ENCODE peak calls at places on chromosomes 6 and 20, in four cellular contexts. S is K562, B is GM12878, P is HepG2. M is an unnamed sample.

GRCh38 chr20:50187403-50188051 is 3.1 kb upstream of the CEBPB start:
- DNase-seq in S (peak), B (no peak), P (peak), M (no peak)

GRCh38 chr6:34284563-34285545 is 36.0 kb upstream of the SMIM29 start:
- DNase-seq in S (peak), B (no peak), P (no peak), M (no peak)

GRCh38 chr6:130467146-130467545 is 101.3 kb downstream of the TMEM200A start:
- DNase-seq in S (no peak), B (no peak), P (no peak), M (no peak)

GRCh38 chr6:126094411-126094810 is 108.1 kb downstream of the TRMT11 start:
- DNase-seq in S (no peak), B (no peak), P (no peak), M (no peak)

GRCh38 chr6:75345413-75345812 is 60.8 kb upstream of the TMEM30A start:
- DNase-seq in S (no peak), B (no peak), P (no peak), M (no peak)

GRCh38 chr20:62481441-62482135 is 5.8 kb upstream of the GATA5 start:
- DNase-seq in S (no peak), B (no peak), P (no peak), M (no peak)

GRCh38 chr6:22036267-22036666 is 260.6 kb downstream of the PRL start:
- DNase-seq in S (no peak), B (peak), P (peak), M (peak)

GRCh38 chr6:68718379-68719073 is 83.4 kb downstream of the ADGRB3 start:
- DNase-seq in S (no peak), B (no peak), P (no peak), M (no peak)

GRCh38 chr6:3447005-3447404 is 9.8 kb downstream of the SLC22A23 start:
- DNase-seq in S (no peak), B (no peak), P (no peak), M (no peak)

GRCh38 chr6:130858054-130858453 is 30.8 kb downstream of the SMLR1 start:
- DNase-seq in S (no peak), B (no peak), P (no peak), M (no peak)

GRCh38 chr20:21555470-21556120 is 41.7 kb upstream of the NKX2-2 start:
- DNase-seq in S (no peak), B (no peak), P (no peak), M (no peak)

GRCh38 chr6:43773050-43773956 is 3.3 kb downstream of the VEGFA start:
- DNase-seq in S (peak), B (no peak), P (peak), M (peak)

GRCh38 chr20:63980317-63980805 is 571 bp upstream of the PRPF6 start:
- DNase-seq in S (no peak), B (no peak), P (peak), M (no peak)

GRCh38 chr6:155195903-155196302 is 67.9 kb upstream of the CLDN20 start:
- DNase-seq in S (no peak), B (no peak), P (no peak), M (peak)

GRCh38 chr20:36030143-36030542 is 61.8 kb downstream of the CNBD2 start:
- DNase-seq in S (no peak), B (no peak), P (no peak), M (no peak)

GRCh38 chr6:55108469-55109130 is 65.7 kb upstream of the HCRTR2 start:
- DNase-seq in S (no peak), B (no peak), P (no peak), M (peak)

GRCh38 chr20:49853640-49854039 is 41.0 kb downstream of the SLC9A8 start:
- DNase-seq in S (no peak), B (no peak), P (no peak), M (peak)

GRCh38 chr6:56708810-56709597 is 66.3 kb upstream of the DST start:
- DNase-seq in S (peak), B (no peak), P (peak), M (no peak)

GRCh38 chr6:71134929-71135642 is 153.5 kb upstream of the OGFRL1 start:
- DNase-seq in S (no peak), B (no peak), P (peak), M (no peak)

GRCh38 chr6:36032245-36032644 is 4.6 kb downstream of the MAPK14 start:
- DNase-seq in S (no peak), B (no peak), P (no peak), M (no peak)

GRCh38 chr6:107550241-107550840 is 60.4 kb downstream of the SOBP start:
- DNase-seq in S (no peak), B (peak), P (no peak), M (no peak)

GRCh38 chr20:35307666-35308653 is 15.7 kb upstream of the FAM83C start:
- DNase-seq in S (no peak), B (no peak), P (no peak), M (no peak)

GRCh38 chr6:41646026-41646795 is 7.9 kb downstream of the MDFI start:
- DNase-seq in S (no peak), B (no peak), P (no peak), M (no peak)

GRCh38 chr6:35400901-35401311 is 51.2 kb upstream of the FANCE start:
- DNase-seq in S (no peak), B (no peak), P (no peak), M (no peak)

GRCh38 chr20:50750145-50750671 is 18.8 kb downstream of the PARD6B start:
- DNase-seq in S (no peak), B (no peak), P (no peak), M (no peak)

GRCh38 chr6:126266664-126267063 is 73.3 kb upstream of the CENPW start:
- DNase-seq in S (no peak), B (no peak), P (no peak), M (no peak)

GRCh38 chr6:133377219-133377618 is 136.1 kb downstream of the EYA4 start:
- DNase-seq in S (no peak), B (no peak), P (no peak), M (no peak)

GRCh38 chr6:25332165-25332564 is 53.0 kb downstream of the CARMIL1 start:
- DNase-seq in S (no peak), B (no peak), P (no peak), M (no peak)

GRCh38 chr6:105483492-105483891 is 80.6 kb upstream of the PREP start:
- DNase-seq in S (no peak), B (no peak), P (no peak), M (no peak)

GRCh38 chr6:27894839-27895762 is 17.1 kb downstream of the OR2B2 start:
- DNase-seq in S (peak), B (peak), P (peak), M (no peak)

GRCh38 chr6:72267470-72267869 is 354.4 kb upstream of the KCNQ5 start:
- DNase-seq in S (no peak), B (no peak), P (no peak), M (no peak)

GRCh38 chr6:1337791-1338190 is 25.9 kb downstream of the FOXQ1 start:
- DNase-seq in S (no peak), B (no peak), P (no peak), M (no peak)

GRCh38 chr6:121647905-121648304 is 212.5 kb downstream of the GJA1 start:
- DNase-seq in S (no peak), B (no peak), P (no peak), M (no peak)

GRCh38 chr6:17907467-17908229 is 79.8 kb downstream of the KIF13A start:
- DNase-seq in S (peak), B (no peak), P (peak), M (no peak)

GRCh38 chr6:100281471-100281878 is 183.2 kb downstream of the SIM1 start:
- DNase-seq in S (no peak), B (no peak), P (no peak), M (peak)

DNA sequence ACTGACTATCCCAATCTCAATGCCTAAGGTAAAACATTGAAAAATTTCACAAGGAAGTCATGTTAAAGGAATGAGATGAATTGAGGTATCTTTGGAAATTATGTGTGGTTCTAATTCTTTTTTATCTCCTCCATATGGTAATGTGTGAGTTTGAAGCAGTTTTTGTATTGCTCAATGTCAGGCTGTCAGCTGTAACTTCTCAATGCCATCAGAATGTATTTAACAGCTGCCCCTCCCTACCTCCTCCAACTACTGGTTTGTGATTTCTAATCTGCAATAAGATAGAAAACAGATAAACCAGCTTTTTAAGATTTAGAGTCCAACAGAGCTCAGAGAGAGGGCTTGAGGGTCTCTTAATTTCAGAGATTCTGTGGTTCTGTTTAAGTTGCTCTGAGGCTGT is 1005.8 kb upstream of the ADGRB3 start:
- DNase-seq in S (no peak), B (no peak), P (no peak), M (no peak)
- TF ChIP-seq CREM in S (no peak), B (no peak), P (no peak), M (no peak)

GRCh38 chr6:152952866-152953509 is 29.9 kb downstream of the FBXO5 start:
- DNase-seq in S (no peak), B (no peak), P (peak), M (no peak)
- TF ChIP-seq CTCF in S (peak), B (peak), P (peak), M (no peak)

DNA sequence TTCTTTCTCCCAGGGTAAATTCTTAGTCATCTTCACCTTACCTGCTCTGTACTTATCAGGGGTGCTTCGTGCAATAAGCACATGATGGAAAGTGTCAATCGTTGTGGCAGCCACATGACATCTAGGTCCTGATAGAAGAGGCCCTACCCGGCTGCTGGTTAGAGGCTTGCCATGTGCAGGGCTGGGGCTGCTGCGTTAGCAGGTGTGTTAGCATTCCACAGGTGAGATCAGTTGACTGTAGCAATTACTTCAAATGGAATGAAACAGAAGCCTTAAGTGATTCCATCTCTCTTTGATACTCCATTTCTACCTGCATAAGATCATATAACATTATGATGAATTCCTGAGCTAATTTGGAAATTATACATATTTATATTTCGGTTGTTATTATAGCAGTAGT is 127.0 kb downstream of the UST start:
- DNase-seq in S (no peak), B (no peak), P (no peak), M (no peak)
- TF ChIP-seq CREB1 in S (no peak), B (no peak), P (no peak), M (no peak)

GRCh38 chr6:79302341-79302740 is 67.9 kb upstream of the HMGN3 start:
- DNase-seq in S (no peak), B (no peak), P (no peak), M (no peak)

GRCh38 chr6:79296211-79296610 is 61.7 kb upstream of the HMGN3 start:
- DNase-seq in S (no peak), B (no peak), P (no peak), M (no peak)

GRCh38 chr6:79305020-79305419 is 70.5 kb upstream of the HMGN3 start:
- DNase-seq in S (no peak), B (no peak), P (no peak), M (no peak)

DNA sequence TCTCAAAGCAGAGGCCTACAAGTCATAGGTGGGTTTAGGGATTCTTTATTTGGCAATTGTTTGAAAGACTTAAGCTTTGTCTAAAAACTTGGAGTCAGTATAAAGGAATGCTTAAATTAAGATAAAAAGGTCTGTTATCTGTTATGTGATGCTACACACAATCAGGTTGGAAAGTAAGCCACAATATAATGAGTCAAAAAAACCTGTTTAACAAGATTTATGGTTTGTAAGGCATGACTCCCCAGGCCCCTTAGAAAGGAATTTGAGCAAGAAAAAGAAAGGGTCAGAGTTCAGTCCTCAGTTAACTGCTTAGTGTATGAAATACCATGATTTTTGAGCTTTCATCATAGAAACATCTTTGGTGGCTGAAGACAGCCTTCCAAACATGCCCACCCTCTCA is 66.8 kb upstream of the HMGN3 start:
- DNase-seq in S (no peak), B (no peak), P (no peak), M (no peak)
- TF ChIP-seq CREM in S (no peak), B (no peak), P (no peak), M (no peak)

DNA sequence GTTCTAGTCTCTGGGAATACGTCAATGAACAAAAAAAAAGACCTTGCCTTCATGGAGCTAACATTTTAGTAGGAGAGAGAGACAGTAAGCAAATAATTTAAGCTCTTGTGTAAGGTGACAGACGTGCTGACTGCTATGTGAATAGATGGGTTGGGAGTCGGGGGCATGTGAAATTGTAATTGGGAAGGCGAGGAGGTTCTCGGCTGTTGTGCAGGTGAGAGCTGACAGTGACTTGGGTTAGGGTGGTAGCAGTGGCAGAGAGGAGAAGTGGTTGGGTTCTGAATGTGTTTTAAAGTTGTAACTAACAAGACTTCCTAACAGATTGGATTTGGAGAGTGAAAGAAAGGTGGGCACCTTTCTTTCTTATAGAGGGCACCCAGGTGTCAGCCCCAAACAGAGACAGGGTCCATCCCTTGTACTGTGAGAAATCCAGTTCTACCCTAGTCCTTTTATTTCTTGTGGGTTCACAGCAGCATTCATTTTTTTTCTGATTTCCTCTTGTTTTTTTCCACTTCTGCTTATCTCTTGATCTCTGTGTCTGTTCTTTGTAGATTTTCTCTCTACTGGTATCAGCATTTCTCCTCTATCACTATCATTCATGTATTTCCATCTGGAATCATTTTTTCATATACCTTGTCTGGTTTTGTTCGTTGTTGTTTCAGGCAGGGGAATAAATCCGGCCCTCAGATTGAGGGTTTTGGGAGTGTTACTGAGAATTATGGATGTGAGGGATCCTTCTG is 15.4 kb upstream of the MYLK2 start:
- DNase-seq in S (no peak), B (no peak), P (no peak), M (no peak)
- TF ChIP-seq CTCF in S (no peak), B (no peak), P (no peak), M (no peak)

GRCh38 chr20:4275689-4276088 is 260.3 kb upstream of the RNF24 start:
- DNase-seq in S (no peak), B (no peak), P (no peak), M (no peak)

GRCh38 chr20:4267242-4267641 is 251.9 kb upstream of the RNF24 start:
- DNase-seq in S (no peak), B (no peak), P (no peak), M (no peak)

GRCh38 chr20:4272225-4272624 is 256.9 kb upstream of the RNF24 start:
- DNase-seq in S (no peak), B (no peak), P (no peak), M (no peak)
- TF ChIP-seq CREB1 in S (no peak), B (no peak), P (no peak), M (no peak)